ENCODE peak calls at places on chromosomes 1 and 21, in five cellular contexts. J is OCI-LY7, D is IMR-90, L is psoas muscle, K is AG04450. T is an unnamed sample.

GRCh38 chr1:145871994-145872411 is 13.1 kb upstream of the PIAS3 start:
- DNase-seq in J (no peak), D (peak), L (peak), K (no peak), T (peak)

GRCh38 chr1:36414384-36414783 is 16.7 kb upstream of the LSM10 start:
- DNase-seq in J (no peak), D (no peak), L (no peak), K (no peak), T (no peak)

GRCh38 chr1:88768816-88769215 is 84.7 kb downstream of the PKN2 start:
- DNase-seq in J (no peak), D (no peak), L (no peak), K (no peak), T (no peak)

GRCh38 chr21:39688010-39688409 is 57.0 kb upstream of the IGSF5 start:
- DNase-seq in J (no peak), D (no peak), L (no peak), K (no peak), T (no peak)

GRCh38 chr1:53176452-53177344 is 19.9 kb upstream of the CPT2 start:
- DNase-seq in J (no peak), D (peak), L (no peak), K (no peak), T (peak)

GRCh38 chr21:33059319-33059894 is 10.5 kb upstream of the OLIG1 start:
- DNase-seq in J (no peak), D (no peak), L (no peak), K (no peak), T (no peak)

GRCh38 chr1:35935989-35936388 is 5.1 kb downstream of the AGO3 start:
- DNase-seq in J (no peak), D (no peak), L (no peak), K (no peak), T (no peak)

GRCh38 chr1:225482489-225482950 is 54.7 kb upstream of the LBR start:
- DNase-seq in J (no peak), D (peak), L (no peak), K (no peak), T (no peak)

GRCh38 chr21:42218836-42219605 is at the start of gene ABCG1:
- DNase-seq in J (peak), D (peak), L (peak), K (no peak), T (peak)

GRCh38 chr21:31213787-31214186 is 130.3 kb downstream of the TIAM1 start:
- DNase-seq in J (no peak), D (no peak), L (no peak), K (no peak), T (no peak)

GRCh38 chr1:231872461-231872910 is 245.9 kb downstream of the DISC1 start:
- DNase-seq in J (no peak), D (peak), L (no peak), K (no peak), T (no peak)

GRCh38 chr21:42641311-42642218 is 11.9 kb upstream of the PDE9A start:
- DNase-seq in J (no peak), D (no peak), L (peak), K (no peak), T (no peak)

GRCh38 chr1:212161231-212161781 is 123.9 kb upstream of the PPP2R5A start:
- DNase-seq in J (no peak), D (peak), L (no peak), K (peak), T (no peak)

GRCh38 chr1:212219679-212220463 is 65.3 kb upstream of the PPP2R5A start:
- DNase-seq in J (no peak), D (peak), L (no peak), K (no peak), T (no peak)

GRCh38 chr1:165697491-165697880 is 876 bp downstream of the ALDH9A1 start:
- DNase-seq in J (no peak), D (no peak), L (no peak), K (no peak), T (no peak)

GRCh38 chr1:25180996-25181395 is 51.3 kb downstream of the SYF2 start:
- DNase-seq in J (no peak), D (no peak), L (no peak), K (no peak), T (no peak)

GRCh38 chr1:23436520-23437354 is 12.2 kb upstream of the TCEA3 start:
- DNase-seq in J (no peak), D (no peak), L (no peak), K (no peak), T (peak)

GRCh38 chr1:71044833-71045232 is 2.8 kb downstream of the PTGER3 start:
- DNase-seq in J (no peak), D (no peak), L (no peak), K (no peak), T (no peak)

GRCh38 chr1:24364975-24365678 is 46.0 kb downstream of the GRHL3 start:
- DNase-seq in J (no peak), D (peak), L (no peak), K (peak), T (no peak)

GRCh38 chr21:45927032-45927431 is 54.5 kb upstream of the COL6A1 start:
- DNase-seq in J (no peak), D (no peak), L (no peak), K (no peak), T (no peak)
- H3K27ac ChIP-seq in J (no peak), D (no peak), L (no peak), K (no peak), T (no peak)

DNA sequence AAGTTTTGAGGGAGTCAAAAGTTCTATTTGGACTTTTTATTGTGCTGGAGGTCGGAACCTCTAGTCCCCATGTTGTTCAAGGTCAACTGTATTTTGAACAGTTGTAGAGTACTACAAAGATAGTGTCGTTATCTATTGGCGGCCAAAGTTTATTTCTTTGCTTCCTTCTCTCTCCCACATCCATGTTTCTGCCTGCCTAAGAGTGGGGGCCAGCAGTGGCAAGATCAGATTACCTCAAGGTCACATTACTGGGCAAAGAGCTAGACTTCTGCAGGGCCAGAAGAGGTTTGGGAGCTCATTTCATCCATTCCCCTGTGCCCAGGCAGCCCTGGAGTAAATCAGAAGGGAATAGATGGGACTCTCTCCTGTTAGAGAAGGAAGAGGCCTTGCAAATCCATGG is 73.6 kb downstream of the PLPP3 start:
- DNase-seq in J (no peak), D (no peak), L (no peak), K (no peak), T (no peak)
- H3K27ac ChIP-seq in J (no peak), D (no peak), L (no peak), K (no peak), T (peak)

GRCh38 chr1:173864179-173864867 is 3.5 kb downstream of the GAS5 start:
- DNase-seq in J (no peak), D (peak), L (no peak), K (no peak), T (no peak)
- H3K27ac ChIP-seq in J (peak), D (no peak), L (peak), K (no peak), T (no peak)

GRCh38 chr1:15858672-15859372 is 11.3 kb downstream of the SPEN start:
- DNase-seq in J (no peak), D (no peak), L (no peak), K (no peak), T (no peak)

GRCh38 chr1:15863156-15863901 is 15.8 kb downstream of the SPEN start:
- DNase-seq in J (no peak), D (no peak), L (no peak), K (no peak), T (no peak)

GRCh38 chr1:15856888-15857287 is 9.4 kb downstream of the SPEN start:
- DNase-seq in J (no peak), D (no peak), L (no peak), K (no peak), T (no peak)

GRCh38 chr1:15852828-15853302 is 5.4 kb downstream of the SPEN start:
- DNase-seq in J (no peak), D (no peak), L (no peak), K (no peak), T (no peak)

DNA sequence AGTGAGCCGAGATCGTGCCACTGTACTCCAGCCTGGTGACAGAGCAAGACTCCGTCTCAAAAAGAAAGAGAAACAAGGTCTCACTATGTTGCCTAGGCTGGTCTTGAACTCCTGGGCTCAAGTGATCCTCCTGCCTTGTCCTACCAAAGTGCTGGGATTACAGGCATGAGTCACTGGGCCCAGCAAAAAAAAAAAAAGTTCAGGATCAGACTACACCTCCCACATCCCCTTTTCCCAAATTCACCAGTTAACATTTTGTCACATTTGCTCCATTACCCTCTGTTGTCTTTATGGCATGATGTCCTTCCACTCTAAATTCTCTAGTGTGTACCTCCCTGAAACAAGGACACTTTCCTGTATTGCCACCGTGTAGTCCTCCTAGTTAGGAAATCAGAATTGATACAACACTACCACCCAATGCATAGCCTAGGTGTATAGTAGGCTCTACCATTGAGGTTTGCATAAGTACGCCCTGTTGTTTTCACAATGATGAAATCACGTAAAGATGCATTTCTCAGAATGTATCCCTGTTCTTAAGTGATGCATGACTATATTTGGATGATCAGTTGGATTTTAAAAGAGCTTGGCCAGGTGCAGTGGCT is 10.7 kb downstream of the SPEN start:
- DNase-seq in J (no peak), D (no peak), L (no peak), K (no peak), T (no peak)
- H3K27ac ChIP-seq in J (no peak), D (no peak), L (peak), K (no peak), T (no peak)

GRCh38 chr21:36887983-36888382 is 78.5 kb downstream of the HLCS start:
- DNase-seq in J (no peak), D (no peak), L (no peak), K (no peak), T (no peak)

GRCh38 chr21:36890086-36890485 is 76.4 kb downstream of the HLCS start:
- DNase-seq in J (no peak), D (no peak), L (no peak), K (no peak), T (no peak)

GRCh38 chr21:36891123-36891522 is 75.3 kb downstream of the HLCS start:
- DNase-seq in J (no peak), D (no peak), L (no peak), K (no peak), T (no peak)

GRCh38 chr21:36889401-36889800 is 77.1 kb downstream of the HLCS start:
- DNase-seq in J (no peak), D (no peak), L (no peak), K (no peak), T (peak)

GRCh38 chr21:36888466-36888865 is 78.0 kb downstream of the HLCS start:
- DNase-seq in J (no peak), D (no peak), L (no peak), K (no peak), T (no peak)
- H3K27ac ChIP-seq in J (no peak), D (no peak), L (no peak), K (no peak), T (no peak)

GRCh38 chr1:1332031-1332755 is 1.1 kb downstream of the TAS1R3 start:
- DNase-seq in J (no peak), D (no peak), L (no peak), K (no peak), T (no peak)
- H3K27ac ChIP-seq in J (no peak), D (no peak), L (no peak), K (no peak), T (no peak)

DNA sequence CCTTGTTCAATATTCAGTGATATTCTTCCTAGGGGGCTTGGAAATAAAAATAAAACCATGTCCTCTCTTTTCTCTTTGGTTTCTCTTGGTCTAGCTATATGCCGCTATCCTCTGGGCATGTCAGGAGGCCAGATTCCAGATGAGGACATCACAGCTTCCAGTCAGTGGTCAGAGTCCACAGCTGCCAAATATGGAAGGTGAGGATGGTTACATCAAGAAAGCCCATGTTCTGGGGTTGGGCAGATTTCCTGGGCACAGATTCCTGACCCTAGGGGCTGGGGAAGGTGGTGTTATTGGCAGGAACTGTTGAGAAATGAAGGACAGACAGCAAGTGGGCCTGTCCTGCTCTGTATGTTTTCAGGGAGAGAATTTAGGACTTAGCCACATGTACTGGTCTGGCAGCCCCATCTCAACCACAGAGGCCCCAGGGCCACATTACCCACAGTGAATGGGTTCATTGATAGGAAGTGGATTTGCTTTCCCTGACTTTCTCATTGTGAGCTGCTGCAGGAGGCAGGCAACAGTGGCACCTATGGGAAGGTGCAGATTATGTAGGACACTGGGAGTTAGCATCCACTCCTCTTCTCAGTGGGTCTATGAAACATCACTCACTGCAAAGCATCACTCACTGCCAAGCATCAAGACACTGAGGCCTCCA is 37.4 kb upstream of the HSD17B7 start:
- DNase-seq in J (no peak), D (no peak), L (no peak), K (no peak), T (no peak)
- H3K27ac ChIP-seq in J (no peak), D (no peak), L (no peak), K (no peak), T (no peak)

GRCh38 chr21:44006017-44006624 is 6.0 kb upstream of the TRAPPC10 start:
- DNase-seq in J (no peak), D (peak), L (no peak), K (peak), T (no peak)
- H3K27ac ChIP-seq in J (no peak), D (peak), L (no peak), K (peak), T (peak)

DNA sequence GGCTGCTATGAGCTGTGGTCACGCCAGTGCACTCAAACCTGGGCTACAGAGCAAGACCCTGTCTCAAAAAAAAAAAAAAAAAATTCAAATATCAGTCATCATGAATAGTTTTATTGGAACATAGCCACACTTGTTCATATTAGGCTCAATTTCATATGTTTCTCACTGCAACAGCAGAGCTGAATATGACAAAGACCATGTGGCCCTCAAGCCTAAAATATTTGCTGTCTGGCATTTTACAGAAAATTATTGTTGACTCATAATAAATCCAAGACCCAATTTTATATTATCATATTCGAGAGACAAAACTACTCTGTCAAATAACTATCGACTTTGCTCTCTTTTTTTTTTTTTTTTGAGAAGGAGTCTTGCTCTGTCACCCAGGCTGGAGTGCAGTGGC is 11.1 kb downstream of the BECN2 start:
- DNase-seq in J (no peak), D (no peak), L (no peak), K (no peak), T (no peak)
- H3K27ac ChIP-seq in J (no peak), D (no peak), L (no peak), K (no peak), T (no peak)

GRCh38 chr1:21919520-21919919 is 17.6 kb downstream of the HSPG2 start:
- DNase-seq in J (no peak), D (peak), L (no peak), K (peak), T (peak)

GRCh38 chr1:21925334-21925940 is 11.7 kb downstream of the HSPG2 start:
- DNase-seq in J (no peak), D (no peak), L (no peak), K (no peak), T (peak)

GRCh38 chr1:21922103-21923014 is 14.8 kb downstream of the HSPG2 start:
- DNase-seq in J (no peak), D (no peak), L (no peak), K (no peak), T (no peak)

GRCh38 chr1:21924503-21925005 is 12.6 kb downstream of the HSPG2 start:
- DNase-seq in J (no peak), D (no peak), L (peak), K (no peak), T (peak)

GRCh38 chr1:21921100-21921875 is 15.8 kb downstream of the HSPG2 start:
- DNase-seq in J (no peak), D (no peak), L (no peak), K (no peak), T (no peak)
- H3K27ac ChIP-seq in J (no peak), D (peak), L (peak), K (peak), T (peak)

T was measured in right cardiac atrium.